ENCODE peak calls at places on chromosomes 6 and 20, in six cellular contexts. R is D341Med, T is fibroblast of pulmonary artery, I is NCI-H510A, X is dorsolateral prefrontal cortex, H is right lobe of liver. F is an unnamed sample.

GRCh38 chr20:19486448-19486847 is 271.6 kb upstream of the RIN2 start:
- DNase-seq in T (no peak), I (no peak), R (no peak), X (no peak), H (no peak), F (no peak)

GRCh38 chr6:44116643-44117382 is 10.4 kb downstream of the MRPL14 start:
- DNase-seq in T (peak), X (no peak), I (no peak), H (no peak), R (no peak), F (no peak)

GRCh38 chr20:63854069-63854765 is 7.1 kb upstream of the ABHD16B start:
- DNase-seq in R (no peak), X (no peak), T (no peak), I (no peak), H (peak), F (no peak)

GRCh38 chr20:10412591-10413408 is 21.2 kb downstream of the MKKS start:
- DNase-seq in H (no peak), T (peak), I (no peak), R (no peak), X (no peak), F (no peak)

GRCh38 chr20:60268502-60268901 is 310.3 kb downstream of the CDH26 start:
- DNase-seq in R (no peak), H (no peak), I (no peak), X (no peak), T (no peak), F (no peak)

GRCh38 chr6:121691126-121691540 is 255.7 kb downstream of the GJA1 start:
- DNase-seq in H (no peak), R (no peak), X (no peak), T (peak), I (no peak), F (no peak)

GRCh38 chr6:90387826-90388225 is 91.2 kb upstream of the BACH2 start:
- DNase-seq in X (no peak), T (no peak), I (no peak), H (no peak), R (no peak), F (no peak)

GRCh38 chr6:17705428-17705777 is 1.3 kb downstream of the NUP153 start:
- DNase-seq in T (peak), X (no peak), I (no peak), R (peak), H (peak), F (no peak)

GRCh38 chr20:60485012-60485760 is 527.0 kb downstream of the CDH26 start:
- DNase-seq in I (no peak), R (no peak), H (no peak), T (no peak), X (no peak), F (no peak)

GRCh38 chr6:15485875-15486274 is 177.0 kb downstream of the DTNBP1 start:
- DNase-seq in X (no peak), I (no peak), R (no peak), H (no peak), T (no peak), F (no peak)

GRCh38 chr20:5991623-5992441 is 41.4 kb downstream of the MCM8 start:
- DNase-seq in H (no peak), I (no peak), T (peak), X (no peak), R (no peak), F (no peak)

GRCh38 chr6:25085761-25086160 is 150.0 kb upstream of the RIPOR2 start:
- DNase-seq in I (no peak), X (no peak), R (no peak), H (no peak), T (peak), F (no peak)

GRCh38 chr20:58888521-58889333 is 36.2 kb downstream of the GNAS start:
- DNase-seq in H (peak), I (peak), R (peak), X (peak), T (peak), F (peak)

GRCh38 chr6:31740397-31741223 is 805 bp downstream of the MSH5 start:
- DNase-seq in H (peak), R (no peak), X (no peak), T (no peak), I (no peak), F (no peak)

GRCh38 chr6:122555561-122555960 is 54.6 kb upstream of the PKIB start:
- DNase-seq in X (no peak), R (no peak), T (no peak), H (no peak), I (no peak), F (no peak)

GRCh38 chr20:52150440-52151258 is 40.9 kb downstream of the ZFP64 start:
- DNase-seq in T (peak), R (peak), H (no peak), X (no peak), I (no peak), F (no peak)

GRCh38 chr6:170443151-170443662 is 109.9 kb downstream of the PSMB1 start:
- DNase-seq in R (no peak), I (no peak), H (no peak), X (no peak), T (no peak), F (no peak)

GRCh38 chr6:110625883-110626282 is 149.5 kb upstream of the SLC22A16 start:
- DNase-seq in I (no peak), R (no peak), H (no peak), X (no peak), T (peak), F (no peak)

GRCh38 chr6:56246941-56247653 is at the start of gene COL21A1:
- DNase-seq in H (peak), X (peak), T (no peak), I (peak), R (peak), F (peak)

GRCh38 chr6:38153511-38153910 is 334.0 kb downstream of the ZFAND3 start:
- DNase-seq in X (no peak), T (no peak), R (no peak), I (no peak), H (no peak), F (no peak)

GRCh38 chr6:156780117-156780641 is 3.0 kb downstream of the ARID1B start:
- DNase-seq in X (peak), T (peak), R (peak), I (peak), H (no peak), F (peak)

GRCh38 chr20:64214952-64215351 is 40.6 kb upstream of the PCMTD2 start:
- DNase-seq in R (no peak), H (no peak), X (no peak), I (no peak), T (no peak), F (no peak)

GRCh38 chr6:18585032-18585573 is 198.0 kb downstream of the RNF144B start:
- DNase-seq in R (no peak), I (peak), T (peak), X (peak), H (no peak), F (peak)

GRCh38 chr6:125639621-125640020 is 109.8 kb upstream of the HEY2 start:
- DNase-seq in X (no peak), R (no peak), H (no peak), T (peak), I (no peak), F (no peak)

GRCh38 chr6:67133973-67134372 is 1426.9 kb upstream of the EYS start:
- DNase-seq in I (no peak), T (no peak), X (no peak), R (no peak), H (no peak), F (no peak)